ENCODE peak calls at places on chromosome 10, in seven cellular contexts. F is amygdala, M is T-cell, Q is kidney epithelial cell, K is NCI-H460, H is iPS-NIHi11, S is endothelial cell. V is an unnamed sample.
A peak's percentile ranks its signal among the peaks of the same experiment; 100 is the strongest.

GRCh38 chr10:61175331-61175730 is 231.3 kb upstream of the RHOBTB1 start:
- DNase-seq in Q (no peak), K (no peak), H (no peak), F (no peak), M (no peak), S (no peak), V (no peak)

GRCh38 chr10:98852686-98853085 is 383.0 kb downstream of the HPSE2 start:
- DNase-seq in K (no peak), Q (no peak), S (no peak), F (no peak), M (no peak), H (peak; percentile 18), V (no peak)

GRCh38 chr10:20624642-20625041 is 272.5 kb downstream of the NEBL start:
- DNase-seq in F (no peak), S (no peak), Q (no peak), H (no peak), K (no peak), M (no peak), V (no peak)

GRCh38 chr10:113007343-113007771 is 57.3 kb downstream of the TCF7L2 start:
- DNase-seq in F (no peak), S (no peak), Q (no peak), H (no peak), M (peak; percentile 40), K (no peak), V (no peak)

GRCh38 chr10:78149193-78149592 is 115.5 kb downstream of the RPS24 start:
- DNase-seq in K (no peak), S (no peak), H (no peak), Q (no peak), F (no peak), M (no peak), V (peak; percentile 4)

GRCh38 chr10:58631715-58632114 is 119.0 kb downstream of the BICC1 start:
- DNase-seq in Q (no peak), H (no peak), M (no peak), F (no peak), K (no peak), S (no peak), V (peak; percentile 46)

GRCh38 chr10:51915031-51915542 is 215.7 kb upstream of the CSTF2T start:
- DNase-seq in H (peak; percentile 16), Q (no peak), S (no peak), F (no peak), M (no peak), K (no peak), V (no peak)

GRCh38 chr10:104259999-104260774 is 5.5 kb downstream of the GSTO1 start:
- DNase-seq in S (no peak), H (no peak), K (no peak), F (no peak), M (no peak), Q (no peak), V (no peak)

GRCh38 chr10:22805304-22805703 is 90.9 kb upstream of the PIP4K2A start:
- DNase-seq in Q (no peak), M (no peak), S (no peak), K (no peak), F (peak; percentile 63), H (no peak), V (peak; percentile 68)

GRCh38 chr10:21814866-21815265 is 188.7 kb downstream of the DNAJC1 start:
- DNase-seq in M (no peak), H (no peak), F (no peak), K (no peak), S (no peak), Q (no peak), V (no peak)

GRCh38 chr10:110358278-110358677 is 53.6 kb upstream of the SMNDC1 start:
- DNase-seq in H (no peak), S (no peak), M (no peak), Q (no peak), K (no peak), F (no peak), V (no peak)

GRCh38 chr10:101272229-101272868 is 43.1 kb upstream of the LBX1 start:
- DNase-seq in Q (no peak), H (peak; percentile 90), S (peak; percentile 83), K (peak; percentile 75), M (peak; percentile 36), F (no peak), V (peak; percentile 52)

GRCh38 chr10:81874878-81875679 is at the start of gene NRG3:
- DNase-seq in K (no peak), M (no peak), H (peak; percentile 62), S (peak; percentile 49), Q (no peak), F (no peak), V (no peak)

GRCh38 chr10:122475581-122475980 is 14.2 kb downstream of the HTRA1 start:
- DNase-seq in H (peak; percentile 50), F (no peak), K (no peak), S (no peak), M (no peak), Q (no peak), V (no peak)

GRCh38 chr10:97034958-97035769 is 150.6 kb downstream of the SLIT1 start:
- DNase-seq in F (no peak), S (no peak), K (no peak), M (no peak), H (no peak), Q (no peak), V (no peak)

GRCh38 chr10:69437321-69438259 is 13.7 kb upstream of the TSPAN15 start:
- DNase-seq in F (no peak), K (no peak), M (no peak), S (no peak), Q (no peak), H (no peak), V (no peak)

GRCh38 chr10:123857616-123858015 is 34.0 kb downstream of the CPXM2 start:
- DNase-seq in F (no peak), S (no peak), K (no peak), H (no peak), Q (no peak), M (no peak), V (no peak)

GRCh38 chr10:91519899-91520514 is 109.9 kb downstream of the HECTD2 start:
- DNase-seq in M (no peak), F (no peak), S (no peak), H (no peak), Q (no peak), K (no peak), V (no peak)

GRCh38 chr10:46557319-46558140 is 1.1 kb upstream of the GPRIN2 start:
- DNase-seq in H (peak; percentile 75), Q (no peak), S (peak; percentile 14), F (no peak), M (no peak), K (no peak), V (no peak)

GRCh38 chr10:132540456-132540855 is 2.9 kb downstream of the INPP5A start:
- DNase-seq in S (no peak), K (no peak), M (no peak), Q (no peak), H (no peak), F (no peak), V (peak; percentile 47)

GRCh38 chr10:12768156-12768731 is 233.3 kb downstream of the CCDC3 start:
- DNase-seq in M (no peak), S (no peak), Q (peak; percentile 41), K (no peak), F (no peak), H (peak; percentile 59), V (peak; percentile 5)

GRCh38 chr10:13628661-13629060 is 41.9 kb downstream of the PRPF18 start:
- DNase-seq in H (no peak), S (no peak), K (no peak), M (no peak), F (no peak), Q (no peak), V (no peak)

GRCh38 chr10:76082232-76082631 is 650.8 kb downstream of the LRMDA start:
- DNase-seq in H (no peak), F (no peak), S (no peak), M (no peak), Q (no peak), K (no peak), V (no peak)

GRCh38 chr10:70773965-70774809 is 11.0 kb downstream of the TBATA start:
- DNase-seq in Q (no peak), H (peak; percentile 19), M (no peak), K (no peak), F (no peak), S (no peak), V (no peak)

GRCh38 chr10:28679941-28680752 is 2.8 kb downstream of the BAMBI start:
- DNase-seq in K (no peak), H (no peak), S (peak; percentile 31), Q (no peak), F (no peak), M (no peak), V (peak; percentile 59)

GRCh38 chr10:124564881-124565280 is 103.3 kb downstream of the LHPP start:
- DNase-seq in Q (no peak), M (no peak), S (no peak), H (no peak), F (no peak), K (no peak), V (no peak)

GRCh38 chr10:21330628-21331020 is 194.9 kb downstream of the SKIDA1 start:
- DNase-seq in H (no peak), S (no peak), F (no peak), Q (no peak), K (no peak), M (no peak), V (no peak)

V was measured in RPMI7951.